ENCODE peak calls at places on chromosome 14, in four cellular contexts. W is MM.1S; L is GM13977; N is activated CD4-positive, alpha-beta T cell treated with anti-CD3 and anti-CD28 coated beads, Interleukin-2, amount 50 U/mL, for 1 hour. J is an unnamed sample.

GRCh38 chr14:89614009-89614691 is 197.1 kb upstream of the FOXN3 start:
- DNase-seq in W (no peak), L (no peak), N (no peak), J (peak; percentile 29)

GRCh38 chr14:85789506-85789905 is 259.6 kb downstream of the FLRT2 start:
- DNase-seq in N (no peak), L (no peak), W (no peak), J (no peak)

GRCh38 chr14:22417914-22418313 is 171.1 kb downstream of the DAD1 start:
- DNase-seq in W (no peak), N (no peak), L (no peak), J (peak; percentile 43)

GRCh38 chr14:95040723-95041476 is 116.4 kb downstream of the DICER1 start:
- DNase-seq in N (no peak), W (no peak), L (no peak), J (no peak)

GRCh38 chr14:35368583-35368982 is 36.0 kb downstream of the NFKBIA start:
- DNase-seq in W (no peak), N (no peak), L (no peak), J (no peak)

GRCh38 chr14:70782361-70782760 is 27.0 kb downstream of the MAP3K9 start:
- DNase-seq in W (no peak), N (no peak), L (no peak), J (no peak)

GRCh38 chr14:22185191-22185590 is 403.8 kb downstream of the DAD1 start:
- DNase-seq in N (no peak), L (no peak), W (no peak), J (peak; percentile 4)

GRCh38 chr14:105026033-105026785 is 5.3 kb upstream of the CDCA4 start:
- DNase-seq in W (no peak), L (peak; percentile 69), N (no peak), J (no peak)

GRCh38 chr14:95545769-95546168 is 10.9 kb downstream of the GLRX5 start:
- DNase-seq in L (no peak), N (no peak), W (no peak), J (no peak)

GRCh38 chr14:64253672-64254071 is 40.5 kb downstream of the ESR2 start:
- DNase-seq in W (no peak), N (no peak), L (no peak), J (no peak)

GRCh38 chr14:91963465-91963864 is 16.0 kb upstream of the FBLN5 start:
- DNase-seq in L (no peak), W (no peak), N (no peak), J (no peak)

GRCh38 chr14:96084796-96085195 is 45.6 kb downstream of the C14orf132 start:
- DNase-seq in N (no peak), W (no peak), L (no peak), J (no peak)

GRCh38 chr14:90349729-90350128 is 18.0 kb upstream of the NRDE2 start:
- DNase-seq in W (no peak), L (no peak), N (no peak), J (no peak)

GRCh38 chr14:66099931-66100330 is 386.2 kb upstream of the CCDC196 start:
- DNase-seq in L (peak; percentile 38), N (no peak), W (no peak), J (no peak)

GRCh38 chr14:105074601-105075053 is 9.4 kb upstream of the GPR132 start:
- DNase-seq in W (no peak), L (no peak), N (no peak), J (no peak)

GRCh38 chr14:72998252-72998903 is 28.5 kb downstream of the ZFYVE1 start:
- DNase-seq in N (no peak), L (no peak), W (no peak), J (no peak)

GRCh38 chr14:61581955-61582615 is 113.2 kb upstream of the HIF1A start:
- DNase-seq in N (no peak), L (no peak), W (no peak), J (no peak)

GRCh38 chr14:74429991-74430390 is 4.0 kb upstream of the SYNDIG1L start:
- DNase-seq in L (no peak), W (no peak), N (no peak), J (no peak)

GRCh38 chr14:91339606-91340369 is 77.8 kb downstream of the CCDC88C start:
- DNase-seq in L (no peak), N (no peak), W (no peak), J (no peak)

GRCh38 chr14:65993103-65993502 is 493.1 kb upstream of the CCDC196 start:
- DNase-seq in W (peak; percentile 7), N (no peak), L (no peak), J (no peak)

GRCh38 chr14:101458536-101459391 is 102.5 kb upstream of the DIO3 start:
- DNase-seq in L (no peak), W (no peak), N (no peak), J (no peak)

GRCh38 chr14:103013028-103013427 is 44.3 kb downstream of the CDC42BPB start:
- DNase-seq in L (no peak), W (no peak), N (no peak), J (no peak)

GRCh38 chr14:33956640-33957039 is 5.8 kb upstream of the EGLN3 start:
- DNase-seq in L (no peak), W (no peak), N (no peak), J (no peak)